ENCODE peak calls at places on chromosome 4, in seven cellular contexts. U is astrocyte; G is CD4-positive, CD25-positive, alpha-beta regulatory T cell; X is psoas muscle; I is hepatocyte; W is heart left ventricle; B is body of pancreas. F is an unnamed sample.

GRCh38 chr4:91113130-91113706 is 986.0 kb downstream of the CCSER1 start:
- DNase-seq in U (peak; percentile 8), G (peak; percentile 8), X (no peak), I (peak; percentile 28), W (no peak), B (no peak), F (no peak)

GRCh38 chr4:88919056-88919455 is 137.9 kb downstream of the FAM13A start:
- DNase-seq in U (no peak), G (no peak), X (no peak), I (no peak), W (no peak), B (no peak), F (no peak)

GRCh38 chr4:147969573-147969972 is 237.7 kb downstream of the ARHGAP10 start:
- DNase-seq in U (no peak), G (no peak), X (no peak), I (no peak), W (no peak), B (no peak), F (peak; percentile 42)

GRCh38 chr4:169210516-169211108 is 60.1 kb downstream of the SH3RF1 start:
- DNase-seq in U (no peak), G (no peak), X (no peak), I (no peak), W (no peak), B (no peak), F (no peak)

GRCh38 chr4:48985976-48986653 is at the start of gene CWH43:
- DNase-seq in U (no peak), G (no peak), X (no peak), I (no peak), W (no peak), B (no peak), F (no peak)

GRCh38 chr4:110619001-110619350 is 3.9 kb downstream of the PITX2 start:
- DNase-seq in U (no peak), G (no peak), X (no peak), I (no peak), W (no peak), B (no peak), F (no peak)

GRCh38 chr4:168711197-168712120 is 214.6 kb downstream of the PALLD start:
- DNase-seq in U (peak; percentile 91), G (no peak), X (peak; percentile 26), I (no peak), W (no peak), B (no peak), F (no peak)

GRCh38 chr4:4861592-4862551 is 2.4 kb downstream of the MSX1 start:
- DNase-seq in U (no peak), G (no peak), X (no peak), I (no peak), W (peak; percentile 2), B (no peak), F (no peak)

GRCh38 chr4:77921701-77922100 is 59.1 kb downstream of the MRPL1 start:
- DNase-seq in U (peak; percentile 94), G (no peak), X (no peak), I (peak; percentile 37), W (no peak), B (no peak), F (no peak)

GRCh38 chr4:99029852-99030251 is 34.3 kb downstream of the METAP1 start:
- DNase-seq in U (peak; percentile 73), G (peak; percentile 18), X (no peak), I (no peak), W (no peak), B (no peak), F (no peak)

GRCh38 chr4:118265312-118266144 is 87.3 kb downstream of the PRSS12 start:
- DNase-seq in U (no peak), G (peak; percentile 21), X (no peak), I (peak; percentile 31), W (no peak), B (peak; percentile 68), F (peak; percentile 16)

GRCh38 chr4:173990879-173991231 is 292.6 kb downstream of the FBXO8 start:
- DNase-seq in U (no peak), G (no peak), X (no peak), I (peak; percentile 61), W (peak; percentile 81), B (peak; percentile 19), F (peak; percentile 21)

GRCh38 chr4:156774422-156774821 is 197.2 kb downstream of the PDGFC start:
- DNase-seq in U (peak; percentile 95), G (no peak), X (no peak), I (peak; percentile 27), W (peak; percentile 20), B (peak; percentile 5), F (peak; percentile 48)

GRCh38 chr4:68732653-68733466 is 62.4 kb upstream of the UGT2B15 start:
- DNase-seq in U (no peak), G (no peak), X (no peak), I (peak; percentile 77), W (no peak), B (peak; percentile 68), F (no peak)

GRCh38 chr4:76997454-76997853 is 47.9 kb downstream of the SEPTIN11 start:
- DNase-seq in U (no peak), G (no peak), X (no peak), I (no peak), W (peak; percentile 26), B (no peak), F (no peak)

GRCh38 chr4:79413032-79413431 is 5.0 kb upstream of the GK2 start:
- DNase-seq in U (no peak), G (no peak), X (no peak), I (no peak), W (no peak), B (no peak), F (no peak)

GRCh38 chr4:86822136-86822535 is 27.0 kb downstream of the SLC10A6 start:
- DNase-seq in U (peak; percentile 5), G (no peak), X (no peak), I (no peak), W (no peak), B (no peak), F (no peak)

GRCh38 chr4:84568496-84568895 is 14.4 kb upstream of the CDS1 start:
- DNase-seq in U (no peak), G (no peak), X (no peak), I (no peak), W (no peak), B (no peak), F (no peak)

GRCh38 chr4:153177841-153178240 is 26.4 kb upstream of the TRIM2 start:
- DNase-seq in U (no peak), G (no peak), X (no peak), I (no peak), W (no peak), B (no peak), F (no peak)

GRCh38 chr4:124936427-124936826 is 223.9 kb upstream of the ANKRD50 start:
- DNase-seq in U (peak; percentile 75), G (no peak), X (peak; percentile 19), I (no peak), W (peak; percentile 82), B (peak; percentile 86), F (no peak)

GRCh38 chr4:25368315-25368714 is 8.7 kb upstream of the ANAPC4 start:
- DNase-seq in U (no peak), G (no peak), X (no peak), I (no peak), W (no peak), B (no peak), F (peak; percentile 38)

GRCh38 chr4:156662921-156663320 is 308.7 kb downstream of the PDGFC start:
- DNase-seq in U (peak; percentile 39), G (no peak), X (no peak), I (no peak), W (no peak), B (no peak), F (no peak)

DNA sequence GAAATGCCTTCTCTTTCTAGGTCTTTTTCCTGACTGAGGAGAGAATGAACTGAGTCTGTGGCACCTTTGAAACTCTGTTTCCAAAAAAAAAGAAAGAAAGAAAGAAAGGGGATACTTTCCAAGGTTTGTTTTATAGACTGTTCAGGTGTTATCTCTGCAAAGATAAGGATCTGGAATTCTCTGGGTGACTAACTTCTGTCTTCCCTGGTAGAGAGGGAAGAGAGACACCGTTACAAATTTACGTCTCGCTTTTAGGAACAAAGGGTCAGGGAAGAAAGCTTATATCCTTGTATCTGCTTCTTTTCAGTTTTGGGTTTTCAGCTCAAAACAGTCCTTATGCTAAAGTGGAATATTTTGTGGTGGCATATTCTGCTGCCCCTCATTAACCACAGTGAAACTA is 314.1 kb downstream of the RAPGEF2 start:
- DNase-seq in U (no peak), G (no peak), X (no peak), I (no peak), W (no peak), B (no peak), F (no peak)
- H3K9me3 ChIP-seq in U (peaks cover 3% of the 10 kb centered on the region), G (no peaks in the 10 kb centered on the region), X (peaks cover 14% of the 10 kb centered on the region), I (no peaks in the 10 kb centered on the region), W (no peaks in the 10 kb centered on the region), B (no peaks in the 10 kb centered on the region), F (no peaks in the 10 kb centered on the region)

GRCh38 chr4:146621-147020 is 22.3 kb downstream of the ZNF718 start:
- DNase-seq in U (no peak), G (no peak), X (no peak), I (no peak), W (no peak), B (no peak), F (no peak)
- H3K9me3 ChIP-seq in U (peaks cover 15% of the 10 kb centered on the region), G (peaks cover 95% of the 10 kb centered on the region), X (peaks cover 89% of the 10 kb centered on the region), I (peaks cover 74% of the 10 kb centered on the region), W (peaks cover 82% of the 10 kb centered on the region), B (no peaks in the 10 kb centered on the region), F (peaks cover 11% of the 10 kb centered on the region)

DNA sequence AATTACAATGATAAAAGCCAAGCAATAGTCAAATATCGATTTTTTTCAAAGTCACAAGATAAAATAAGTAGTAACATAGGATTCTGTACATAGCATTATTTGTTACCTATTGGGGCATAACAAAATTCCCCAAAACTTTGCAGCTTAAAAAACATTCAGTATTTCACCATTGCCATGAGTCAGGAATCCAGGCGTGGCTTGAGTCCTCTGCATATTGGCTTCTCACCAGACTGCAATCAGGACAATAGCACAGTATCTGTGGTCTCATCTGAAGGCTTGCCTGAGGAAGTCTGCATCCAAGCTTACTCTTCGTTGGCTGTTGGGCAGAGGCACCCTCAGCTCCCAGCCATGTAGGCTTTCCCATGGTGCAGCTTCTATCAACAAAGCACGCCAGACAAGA is 6.2 kb upstream of the CTBP1 start:
- DNase-seq in U (no peak), G (no peak), X (no peak), I (no peak), W (no peak), B (no peak), F (no peak)
- H3K9me3 ChIP-seq in U (peaks cover 27% of the 10 kb centered on the region), G (no peaks in the 10 kb centered on the region), X (no peaks in the 10 kb centered on the region), I (no peaks in the 10 kb centered on the region), W (no peaks in the 10 kb centered on the region), B (no peaks in the 10 kb centered on the region), F (no peaks in the 10 kb centered on the region)

DNA sequence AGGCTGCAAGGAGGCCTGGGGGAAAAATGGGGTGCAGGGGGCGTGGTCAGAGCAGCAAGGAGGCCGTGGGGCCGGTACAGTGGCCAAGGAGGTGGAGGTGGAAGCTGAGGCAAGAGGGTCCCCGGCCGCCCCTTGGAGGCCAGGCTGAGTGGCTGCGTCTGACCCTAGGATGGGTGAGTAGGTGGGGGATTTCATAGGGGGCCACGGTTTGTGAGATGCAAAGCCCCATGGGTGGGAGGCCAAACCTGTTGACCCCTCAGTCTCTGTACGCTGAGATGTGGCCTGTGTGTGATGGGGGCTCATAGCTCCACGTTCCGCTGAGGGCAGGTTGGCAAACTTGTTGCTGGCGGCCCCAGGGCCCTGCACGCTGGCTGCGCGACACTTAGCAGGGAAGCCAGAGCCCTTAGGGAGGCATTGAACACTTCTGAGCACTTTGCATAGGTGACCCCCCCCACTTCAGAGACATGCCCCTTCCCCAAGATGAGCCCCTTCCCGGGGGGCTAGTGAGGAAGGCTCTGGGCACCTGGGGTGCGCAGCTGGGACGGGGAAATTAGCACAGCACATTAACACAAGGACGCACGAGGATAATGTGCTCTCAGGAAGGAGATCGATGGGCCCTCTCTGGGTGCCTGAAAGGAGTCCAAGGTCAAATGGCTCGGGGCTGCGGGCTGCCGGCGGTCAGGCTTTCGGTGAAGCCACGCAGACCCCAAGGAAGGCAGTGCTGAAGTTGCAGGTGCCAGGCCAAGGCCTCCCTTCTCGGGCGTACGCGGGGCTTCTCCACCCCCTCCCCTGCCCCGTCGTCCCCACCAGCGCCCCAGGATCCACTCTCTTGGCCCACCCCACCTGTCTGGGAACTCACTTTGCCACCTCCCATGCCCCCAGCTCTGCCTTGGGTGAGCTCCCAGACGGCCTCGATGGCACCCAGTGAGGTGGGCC is 107.4 kb downstream of the HMX1 start:
- DNase-seq in U (no peak), G (no peak), X (no peak), I (no peak), W (no peak), B (no peak), F (no peak)
- H3K9me3 ChIP-seq in U (no peaks in the 10 kb centered on the region), G (no peaks in the 10 kb centered on the region), X (no peaks in the 10 kb centered on the region), I (no peaks in the 10 kb centered on the region), W (no peaks in the 10 kb centered on the region), B (no peaks in the 10 kb centered on the region), F (no peaks in the 10 kb centered on the region)